ENCODE peak calls at places on chromosomes 2 and 18, in four cellular contexts. V is mesendoderm, H is IMR-90, K is neuronal stem cell. F is an unnamed sample.

GRCh38 chr2:1049691-1050090 is 99.0 kb downstream of the SNTG2 start:
- DNase-seq in V (no peak), H (peak; percentile 70), K (no peak), F (no peak)

GRCh38 chr18:77099501-77100370 is 32.8 kb downstream of the MBP start:
- DNase-seq in H (no peak), K (no peak), V (peak; percentile 84), F (no peak)

GRCh38 chr2:200702646-200703118 is 109.0 kb upstream of the BZW1 start:
- DNase-seq in H (no peak), V (no peak), K (no peak), F (no peak)

GRCh38 chr2:239727182-239727775 is 297.9 kb downstream of the NDUFA10 start:
- DNase-seq in K (no peak), H (no peak), V (no peak), F (no peak)

GRCh38 chr2:152473151-152473857 is 138.3 kb downstream of the FMNL2 start:
- DNase-seq in K (no peak), H (no peak), V (no peak), F (no peak)

GRCh38 chr2:164146478-164146877 is 410.7 kb upstream of the FIGN start:
- DNase-seq in H (peak; percentile 28), V (no peak), K (no peak), F (no peak)

GRCh38 chr18:74550886-74551285 is 16.6 kb downstream of the CNDP1 start:
- DNase-seq in V (no peak), H (no peak), K (no peak), F (no peak)

GRCh38 chr2:217555075-217555876 is 447.5 kb downstream of the TNS1 start:
- DNase-seq in V (peak; percentile 67), H (no peak), K (no peak), F (peak; percentile 72)

GRCh38 chr2:234422895-234423505 is 73.9 kb downstream of the ARL4C start:
- DNase-seq in V (no peak), K (no peak), H (no peak), F (no peak)

GRCh38 chr2:101440127-101440738 is 34.7 kb downstream of the RFX8 start:
- DNase-seq in V (no peak), K (no peak), H (peak; percentile 66), F (no peak)

GRCh38 chr2:158724803-158725271 is 70.3 kb upstream of the DAPL1 start:
- DNase-seq in H (no peak), V (no peak), K (no peak), F (no peak)

GRCh38 chr2:37326285-37326684 is 1.7 kb upstream of the PRKD3 start:
- DNase-seq in H (peak; percentile 86), V (peak; percentile 63), K (no peak), F (no peak)

GRCh38 chr2:175811966-175812365 is 190.1 kb downstream of the LNPK start:
- DNase-seq in V (no peak), H (no peak), K (no peak), F (no peak)

GRCh38 chr2:201196803-201197202 is 13.9 kb downstream of the CASP10 start:
- DNase-seq in H (no peak), K (no peak), V (no peak), F (no peak)

GRCh38 chr2:202588647-202589581 is 45.9 kb upstream of the FAM117B start:
- DNase-seq in V (peak; percentile 91), K (peak; percentile 76), H (peak; percentile 62), F (peak; percentile 87)

GRCh38 chr2:204175552-204176271 is 239.1 kb downstream of the ICOS start:
- DNase-seq in K (no peak), H (no peak), V (no peak), F (no peak)

GRCh38 chr2:204171432-204171960 is 234.9 kb downstream of the ICOS start:
- DNase-seq in K (no peak), H (no peak), V (no peak), F (no peak)

GRCh38 chr2:204172074-204172600 is 235.6 kb downstream of the ICOS start:
- DNase-seq in K (no peak), V (peak; percentile 29), H (no peak), F (no peak)

GRCh38 chr2:204174034-204174433 is 237.5 kb downstream of the ICOS start:
- DNase-seq in H (no peak), V (no peak), K (no peak), F (no peak)

DNA sequence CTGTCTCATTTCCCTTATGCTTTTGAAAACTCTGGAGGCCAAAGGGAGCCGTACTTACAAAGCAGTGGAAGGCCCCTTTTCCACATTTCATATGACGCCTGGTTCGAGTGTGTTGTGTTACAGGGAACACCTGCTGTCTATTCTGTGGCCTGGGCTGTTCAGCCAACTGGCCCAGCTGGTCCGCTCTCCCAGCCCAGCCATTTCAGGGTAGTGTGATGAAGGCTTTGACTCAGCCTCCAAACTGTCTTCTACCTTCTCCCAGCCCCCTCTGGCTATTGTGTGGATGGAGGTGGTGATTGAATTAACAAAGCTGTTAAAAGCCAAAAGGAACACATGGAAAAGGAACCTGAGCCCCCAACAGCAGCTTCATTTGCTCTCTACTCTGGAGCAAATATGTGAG is 233.9 kb downstream of the ICOS start:
- DNase-seq in H (no peak), K (no peak), V (peak; percentile 56), F (no peak)
- H2BK5ac ChIP-seq in H (no peak overlapping the region), K (no peak overlapping the region), V (no peak overlapping the region), F (no peak overlapping the region)

GRCh38 chr2:165778187-165778556 is 15.9 kb downstream of the GALNT3 start:
- DNase-seq in V (no peak), K (no peak), H (no peak), F (no peak)

GRCh38 chr2:165777522-165778186 is 16.4 kb downstream of the GALNT3 start:
- DNase-seq in V (peak; percentile 21), H (no peak), K (no peak), F (no peak)

GRCh38 chr2:165776013-165776412 is 18.0 kb downstream of the GALNT3 start:
- DNase-seq in V (no peak), H (no peak), K (no peak), F (no peak)

GRCh38 chr2:165776796-165777195 is 17.3 kb downstream of the GALNT3 start:
- DNase-seq in V (no peak), K (no peak), H (no peak), F (no peak)

DNA sequence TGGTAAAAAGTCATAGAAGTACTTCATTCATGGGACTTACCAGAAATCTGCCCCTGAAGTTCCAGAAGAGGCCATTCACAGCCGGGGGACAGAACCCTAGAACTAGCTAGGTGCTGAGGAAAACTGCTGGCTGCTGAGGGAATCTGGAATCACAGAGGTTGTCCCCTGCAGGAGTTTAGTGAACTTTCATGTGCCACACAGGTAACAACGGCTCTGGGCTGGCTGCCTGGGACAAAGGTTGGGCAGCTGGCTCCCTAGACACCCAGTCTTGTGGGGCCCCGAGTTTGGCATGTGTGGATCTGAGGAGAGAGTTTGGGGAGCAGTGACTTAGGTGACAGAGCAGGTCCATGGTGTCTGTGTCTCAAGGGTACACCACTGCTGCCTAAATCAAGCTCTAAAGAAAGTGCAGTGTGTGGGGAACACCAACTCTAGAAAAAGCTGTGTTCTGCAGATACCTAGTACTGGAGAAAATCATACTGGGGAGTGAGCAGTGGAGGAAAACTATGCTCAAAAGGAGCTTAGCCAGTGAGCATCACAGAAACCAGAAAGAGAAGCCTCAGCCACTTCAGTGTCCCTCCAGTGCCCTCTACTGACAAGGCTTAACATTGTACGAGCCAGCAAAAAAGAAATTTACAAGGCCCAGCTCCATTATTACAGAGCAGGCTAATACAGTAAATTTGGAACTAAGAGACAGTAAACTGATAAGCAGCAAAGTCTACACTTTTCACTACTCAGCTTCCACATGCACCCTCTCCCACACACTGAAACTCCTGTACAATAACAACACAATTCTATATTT is 15.2 kb downstream of the GALNT3 start:
- DNase-seq in H (no peak), K (no peak), V (peak; percentile 64), F (peak; percentile 43)
- H2BK5ac ChIP-seq in H (no peak overlapping the region), K (no peak overlapping the region), V (no peak overlapping the region), F (no peak overlapping the region)

GRCh38 chr18:47247036-47247832 is 4.2 kb downstream of the SKOR2 start:
- DNase-seq in V (peak; percentile 76), H (no peak), K (no peak), F (peak; percentile 75)
- H2BK5ac ChIP-seq in V (no peak overlapping the region), H (no peak overlapping the region), K (no peak overlapping the region), F (no peak overlapping the region)

GRCh38 chr18:64134044-64134757 is 14.7 kb downstream of the LINC00305 start:
- DNase-seq in K (peak; percentile 30), H (no peak), V (peak; percentile 94), F (peak; percentile 42)

GRCh38 chr18:64131314-64131713 is 17.6 kb downstream of the LINC00305 start:
- DNase-seq in H (no peak), K (no peak), V (no peak), F (no peak)

GRCh38 chr18:64137914-64138313 is 11.0 kb downstream of the LINC00305 start:
- DNase-seq in K (no peak), H (no peak), V (peak; percentile 26), F (no peak)

GRCh38 chr18:64127172-64127571 is 21.7 kb downstream of the LINC00305 start:
- DNase-seq in K (no peak), V (no peak), H (no peak), F (no peak)

GRCh38 chr18:64132871-64133270 is 16.0 kb downstream of the LINC00305 start:
- DNase-seq in H (no peak), K (no peak), V (no peak), F (no peak)
- H2BK5ac ChIP-seq in H (no peak overlapping the region), K (no peak overlapping the region), V (no peak overlapping the region), F (no peak overlapping the region)

GRCh38 chr2:38945931-38946330 is 56.3 kb downstream of the ARHGEF33 start:
- DNase-seq in H (no peak), V (no peak), K (no peak), F (no peak)
- H2BK5ac ChIP-seq in H (no peak overlapping the region), V (no peak overlapping the region), K (no peak overlapping the region), F (no peak overlapping the region)

GRCh38 chr2:126657146-126657635 is 1.2 kb downstream of the GYPC start:
- DNase-seq in K (no peak), V (peak; percentile 57), H (peak; percentile 98), F (peak; percentile 47)

GRCh38 chr2:126655500-126656310 is at the start of gene GYPC:
- DNase-seq in K (peak; percentile 56), H (peak; percentile 82), V (peak; percentile 73), F (peak; percentile 54)

GRCh38 chr2:126657636-126658315 is 1.8 kb downstream of the GYPC start:
- DNase-seq in K (peak; percentile 49), V (peak; percentile 96), H (peak; percentile 99), F (peak; percentile 83)

GRCh38 chr2:126655066-126655465 is 892 bp upstream of the GYPC start:
- DNase-seq in K (no peak), H (peak; percentile 20), V (peak; percentile 37), F (no peak)

GRCh38 chr2:126656311-126657145 is 570 bp downstream of the GYPC start:
- DNase-seq in K (peak; percentile 47), H (peak; percentile 31), V (peak; percentile 74), F (peak; percentile 52)
- H2BK5ac ChIP-seq in K (peak overlapping the region; percentile 30), H (peak overlapping the region; percentile 90), V (peak overlapping the region; percentile 25), F (no peak overlapping the region)

GRCh38 chr2:65227035-65227470 is 578 bp upstream of the ACTR2 start:
- DNase-seq in K (no peak), V (peak; percentile 46), H (no peak), F (no peak)
- H2BK5ac ChIP-seq in K (no peak overlapping the region), V (no peak overlapping the region), H (peak overlapping the region; percentile 85), F (no peak overlapping the region)

F was measured in H9.